ENCODE peak calls at places on chromosomes 16 and 17, in seven cellular contexts. D is kidney epithelial cell, P is A549, T is AG04450, Z is lung, X is astrocyte of the spinal cord, N is heart right ventricle. K is an unnamed sample.

GRCh38 chr16:57818377-57819055 is 16.2 kb upstream of the KIFC3 start:
- DNase-seq in X (no peak), T (no peak), P (no peak), N (no peak), D (no peak), Z (no peak), K (no peak)

GRCh38 chr16:68756250-68757051 is 19.4 kb downstream of the CDH1 start:
- DNase-seq in Z (peak), T (no peak), D (peak), X (no peak), P (no peak), N (no peak), K (no peak)

GRCh38 chr17:39151680-39152058 is 232 bp upstream of the PLXDC1 start:
- DNase-seq in T (no peak), N (no peak), P (no peak), Z (no peak), D (no peak), X (no peak), K (no peak)

GRCh38 chr16:85057212-85057889 is 29.8 kb downstream of the KIAA0513 start:
- DNase-seq in T (no peak), D (no peak), P (peak), Z (no peak), N (no peak), X (no peak), K (no peak)

GRCh38 chr17:81740395-81740961 is 28.4 kb downstream of the SLC25A10 start:
- DNase-seq in X (no peak), Z (no peak), N (no peak), P (no peak), D (no peak), T (no peak), K (no peak)

GRCh38 chr16:87305505-87306391 is 11.4 kb downstream of the C16orf95 start:
- DNase-seq in Z (no peak), P (no peak), N (no peak), X (no peak), T (peak), D (no peak), K (no peak)

GRCh38 chr17:39950871-39951348 is 11.9 kb upstream of the GSDMA start:
- DNase-seq in D (no peak), N (peak), X (no peak), P (no peak), T (no peak), Z (no peak), K (no peak)

GRCh38 chr16:4564661-4565267 is 8.6 kb downstream of the C16orf96 start:
- DNase-seq in X (no peak), N (no peak), T (no peak), P (no peak), D (no peak), Z (no peak), K (no peak)

GRCh38 chr16:73231969-73232554 is 184.1 kb upstream of the ZFHX3 start:
- DNase-seq in D (no peak), Z (no peak), N (no peak), P (no peak), T (no peak), X (no peak), K (no peak)

DNA sequence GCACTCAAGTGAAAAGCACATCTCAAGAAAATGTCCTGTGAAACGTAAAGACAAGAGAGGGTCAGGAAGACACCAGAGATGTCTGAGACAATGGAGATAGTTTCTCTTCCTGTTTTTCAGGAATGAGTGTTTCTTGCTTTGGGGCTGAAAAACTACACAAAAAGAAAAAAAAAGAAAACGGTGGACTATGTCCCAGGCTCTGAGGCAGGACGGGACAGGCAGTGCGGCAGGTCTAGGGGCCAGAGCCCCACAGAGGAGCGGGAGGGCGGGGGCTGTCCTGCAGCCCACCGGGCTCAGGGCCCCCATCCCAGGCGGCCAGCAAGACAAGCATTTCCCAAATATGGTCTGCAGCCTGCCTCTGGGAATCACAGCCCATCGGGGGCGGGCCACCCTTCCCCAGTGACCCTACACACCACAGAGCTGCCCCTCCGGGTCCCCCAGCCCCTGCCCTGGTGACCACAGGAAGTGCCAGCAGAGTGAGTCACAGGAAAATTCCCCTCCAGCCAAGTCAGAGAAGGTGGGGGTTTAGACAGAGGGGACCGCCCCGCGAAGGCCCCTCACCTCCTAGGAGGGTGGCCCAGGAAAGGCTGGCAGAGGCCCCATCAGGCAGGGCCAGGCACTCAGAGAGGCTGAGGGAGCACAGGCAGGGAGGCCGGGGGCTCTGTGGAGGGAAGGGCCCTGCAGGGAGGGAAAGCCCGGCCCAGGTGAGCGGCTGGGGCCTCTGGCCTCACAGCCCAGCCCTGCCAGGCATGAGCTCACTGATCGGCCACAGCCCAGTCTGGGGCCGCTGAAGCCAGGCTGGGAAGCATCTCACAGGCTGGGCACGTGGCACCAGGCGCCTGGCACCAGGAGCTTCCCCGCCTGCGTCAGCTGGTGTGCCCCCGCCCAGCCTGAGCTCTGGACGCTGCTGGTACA is 6.3 kb downstream of the BCAR1 start:
- DNase-seq in P (peak), N (peak), D (peak), T (peak), Z (peak), X (peak), K (peak)
- H3K4me3 ChIP-seq in P (no peak), N (peak), D (no peak), T (peak), Z (no peak), X (no peak), K (no peak)

GRCh38 chr17:4739122-4740024 is at the start of the genes CXCL16 and ZMYND15:
- DNase-seq in T (no peak), Z (peak), X (peak), N (peak), D (no peak), P (peak), K (no peak)
- TF ChIP-seq CTCF in T (no peak), Z (no peak), X (no peak), N (no peak), D (no peak), P (no peak), K (no peak)

DNA sequence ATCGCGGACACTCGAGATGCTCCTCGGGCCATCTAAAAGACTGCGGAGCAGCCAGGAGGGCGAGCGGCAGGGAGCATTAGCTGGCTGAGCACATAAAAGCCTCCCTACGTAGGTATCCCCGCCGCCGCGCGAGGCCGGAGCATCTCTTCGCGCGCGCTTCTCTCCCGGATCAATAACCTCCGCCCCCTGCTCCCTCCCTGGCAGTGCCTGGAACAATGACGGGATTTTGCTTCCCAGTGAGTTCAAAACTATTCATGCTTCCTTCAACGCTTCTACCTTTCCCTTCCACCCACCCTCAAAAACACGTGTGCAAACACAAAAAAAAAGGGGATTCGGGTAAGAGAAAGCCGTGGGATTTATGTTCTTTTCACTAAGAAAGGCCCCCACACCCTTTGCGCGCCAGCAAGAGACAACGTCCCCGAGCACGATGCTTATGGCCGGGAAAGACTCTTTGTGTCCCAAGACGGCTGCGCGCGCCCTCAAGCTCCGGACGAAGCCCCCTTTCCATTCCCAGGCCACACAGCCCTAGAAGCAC is 899 bp downstream of the CENPV start:
- DNase-seq in N (no peak), T (no peak), Z (no peak), P (peak), D (no peak), X (peak), K (no peak)
- H3K4me3 ChIP-seq in N (peak), T (peak), Z (peak), P (peak), D (peak), X (peak), K (peak)

GRCh38 chr16:2148714-2149629 is 547 bp downstream of the RAB26 start:
- DNase-seq in N (no peak), D (no peak), P (peak), X (no peak), T (no peak), Z (no peak), K (no peak)

GRCh38 chr16:2151188-2152091 is 3.0 kb downstream of the RAB26 start:
- DNase-seq in D (no peak), X (no peak), P (no peak), N (no peak), Z (no peak), T (no peak), K (no peak)

GRCh38 chr16:2152695-2153506 is 2.7 kb upstream of the TRAF7 start:
- DNase-seq in N (no peak), D (no peak), P (no peak), T (no peak), Z (no peak), X (peak), K (no peak)

GRCh38 chr16:2149630-2150417 is 1.4 kb downstream of the RAB26 start:
- DNase-seq in Z (no peak), P (peak), X (no peak), D (no peak), N (no peak), T (no peak), K (no peak)

DNA sequence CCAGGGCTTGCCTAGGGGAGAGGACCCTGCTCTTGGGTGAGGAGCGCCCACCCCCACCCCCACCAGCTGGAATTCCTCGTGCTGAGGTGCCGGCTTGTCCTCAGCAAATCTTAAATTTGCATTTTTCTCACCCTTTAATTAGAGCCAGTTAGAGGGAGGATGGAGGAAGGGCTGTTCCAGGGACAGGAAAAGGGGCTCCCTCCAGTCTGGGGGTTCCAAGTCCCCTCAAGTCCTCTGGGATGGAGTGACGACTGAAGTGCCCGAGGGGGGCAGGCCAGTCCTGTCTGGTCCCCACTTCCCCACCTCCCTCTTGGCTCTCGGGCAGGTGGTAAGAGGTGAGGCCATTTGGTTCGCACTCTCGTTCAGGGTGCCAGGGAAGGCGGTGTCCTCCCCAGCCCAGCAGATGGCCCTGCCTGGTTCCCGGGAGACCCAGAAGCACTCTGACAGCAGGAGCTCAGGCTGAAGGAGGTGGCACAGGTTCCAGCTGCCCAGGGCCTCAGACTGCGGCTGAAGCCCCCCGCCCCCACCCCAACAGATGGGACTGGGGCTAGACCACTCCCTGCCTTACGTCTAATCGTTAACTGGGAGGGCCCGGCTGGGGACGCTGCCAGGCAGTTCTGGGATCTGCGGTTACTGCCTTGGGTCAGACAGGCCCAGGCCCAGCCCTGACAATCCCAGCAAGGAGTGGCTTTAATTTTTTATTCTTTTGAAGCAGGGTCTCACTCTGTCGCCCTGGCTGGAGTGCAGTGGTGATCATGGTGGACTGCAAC is 2.2 kb downstream of the RAB26 start:
- DNase-seq in N (no peak), D (no peak), Z (no peak), P (peak), X (peak), T (no peak), K (no peak)
- TF ChIP-seq CTCF in N (no peak), D (peak), Z (no peak), P (no peak), X (no peak), T (no peak), K (peak)

GRCh38 chr17:76444518-76445311 is 8.2 kb downstream of the UBE2O start:
- DNase-seq in T (no peak), Z (no peak), P (no peak), D (no peak), N (no peak), X (peak), K (no peak)
- H3K4me3 ChIP-seq in T (no peak), Z (no peak), P (no peak), D (no peak), N (no peak), X (no peak), K (no peak)